ENCODE peak calls at places on chromosomes 16 and 17, in four cellular contexts. Z, E, J and R are unnamed samples.

GRCh38 chr16:4529085-4530060 is 9.2 kb downstream of the CDIP1 start:
- DNase-seq in Z (peak), E (peak), J (no peak), R (no peak)

GRCh38 chr17:38579934-38580333 is 25.8 kb downstream of the SRCIN1 start:
- DNase-seq in Z (peak), E (peak), J (peak), R (peak)

GRCh38 chr17:63441654-63442053 is 4.5 kb downstream of the CYB561 start:
- DNase-seq in E (no peak), Z (no peak), J (no peak), R (no peak)

GRCh38 chr17:1961187-1961586 is 63.9 kb downstream of the RTN4RL1 start:
- DNase-seq in E (peak), J (no peak), Z (peak), R (no peak)

GRCh38 chr17:81309140-81309858 is 14.2 kb upstream of the SLC38A10 start:
- DNase-seq in J (peak), Z (peak), E (peak), R (peak)

GRCh38 chr16:12057276-12057675 is 80.7 kb downstream of the SNX29 start:
- DNase-seq in Z (no peak), E (no peak), J (no peak), R (no peak)

GRCh38 chr17:10612957-10613744 is 44.0 kb downstream of the MYH3 start:
- DNase-seq in E (no peak), J (no peak), Z (no peak), R (no peak)

GRCh38 chr17:82440991-82441627 is 9.4 kb downstream of the CYBC1 start:
- DNase-seq in Z (no peak), J (no peak), E (peak), R (no peak)

GRCh38 chr17:28573521-28573920 is 2.2 kb upstream of the PIGS start:
- DNase-seq in E (no peak), Z (no peak), J (no peak), R (no peak)

GRCh38 chr16:66346221-66346620 is 20.3 kb upstream of the CDH5 start:
- DNase-seq in J (no peak), E (no peak), Z (no peak), R (no peak)

GRCh38 chr16:81888520-81889394 is 109.7 kb downstream of the PLCG2 start:
- DNase-seq in Z (no peak), E (no peak), J (no peak), R (peak)

GRCh38 chr17:7767425-7768021 is 50.0 kb downstream of the DNAH2 start:
- DNase-seq in E (no peak), J (no peak), Z (no peak), R (no peak)

GRCh38 chr17:41966453-41967140 is at the start of gene CNP:
- DNase-seq in Z (peak), E (peak), J (peak), R (peak)

GRCh38 chr17:67312265-67312664 is 54.1 kb downstream of the PSMD12 start:
- DNase-seq in Z (no peak), J (no peak), E (no peak), R (no peak)

GRCh38 chr17:6574689-6575595 is 18.6 kb upstream of the PITPNM3 start:
- DNase-seq in J (peak), E (no peak), Z (no peak), R (no peak)

GRCh38 chr16:11796227-11797165 is 562 bp downstream of the ZC3H7A start:
- DNase-seq in E (peak), J (peak), Z (peak), R (peak)

GRCh38 chr16:85326113-85326793 is 214.0 kb upstream of the CIBAR2 start:
- DNase-seq in E (no peak), Z (no peak), J (no peak), R (no peak)

GRCh38 chr17:57605734-57606105 is 139.4 kb downstream of the CCDC182 start:
- DNase-seq in Z (no peak), J (no peak), E (no peak), R (no peak)

GRCh38 chr16:88437367-88437964 is 15.6 kb upstream of the ZFPM1 start:
- DNase-seq in J (peak), Z (peak), E (peak), R (peak)

GRCh38 chr17:8173056-8173870 is 2.9 kb downstream of the TMEM107 start:
- DNase-seq in Z (peak), E (peak), J (peak), R (peak)

GRCh38 chr16:51872536-51872935 is 674.4 kb downstream of the TOX3 start:
- DNase-seq in Z (no peak), E (no peak), J (no peak), R (no peak)

GRCh38 chr16:77212736-77213541 is 13.7 kb downstream of the SYCE1L start:
- DNase-seq in J (peak), Z (peak), E (peak), R (no peak)

GRCh38 chr17:33469911-33470310 is 176.8 kb upstream of the ASIC2 start:
- DNase-seq in J (peak), E (no peak), Z (no peak), R (no peak)

GRCh38 chr17:81134064-81134781 is 31.1 kb upstream of the PVALEF start:
- DNase-seq in E (no peak), J (no peak), Z (no peak), R (no peak)

GRCh38 chr17:83096401-83097220 is 17.2 kb downstream of the METRNL start:
- DNase-seq in E (no peak), Z (no peak), J (no peak), R (no peak)

GRCh38 chr17:58072862-58073261 is 10.4 kb upstream of the DYNLL2 start:
- DNase-seq in J (no peak), E (no peak), Z (no peak), R (no peak)

GRCh38 chr17:64420143-64420670 is 28.7 kb upstream of the MILR1 start:
- DNase-seq in J (peak), E (no peak), Z (peak), R (peak)

GRCh38 chr17:61325382-61326073 is 74.1 kb upstream of the TBX2 start:
- DNase-seq in E (no peak), J (no peak), Z (peak), R (no peak)

GRCh38 chr16:85457366-85457765 is 155.8 kb upstream of the GSE1 start:
- DNase-seq in E (no peak), Z (no peak), J (no peak), R (no peak)

GRCh38 chr16:546909-547770 is 13.1 kb upstream of the PRR35 start:
- DNase-seq in Z (peak), E (peak), J (peak), R (no peak)

GRCh38 chr16:77971306-77972131 is 50.8 kb upstream of the CLEC3A start:
- DNase-seq in E (peak), Z (peak), J (peak), R (peak)

GRCh38 chr17:34542700-34543336 is 36.6 kb upstream of the TMEM132E start:
- DNase-seq in Z (peak), J (peak), E (peak), R (no peak)

GRCh38 chr16:85415196-85415988 is 197.7 kb upstream of the GSE1 start:
- DNase-seq in J (no peak), Z (no peak), E (no peak), R (no peak)

GRCh38 chr16:61665512-61665911 is 370.7 kb downstream of the CDH8 start:
- DNase-seq in E (no peak), Z (no peak), J (no peak), R (no peak)

GRCh38 chr16:31141489-31142108 is 6.1 kb upstream of the PRSS8 start:
- DNase-seq in E (peak), Z (peak), J (peak), R (no peak)

GRCh38 chr17:41442772-41443171 is 2.0 kb upstream of the KRT38 start:
- DNase-seq in J (no peak), E (no peak), Z (no peak), R (no peak)

GRCh38 chr17:67582632-67583230 is 135.0 kb upstream of the NOL11 start:
- DNase-seq in Z (no peak), E (no peak), J (no peak), R (no peak)

GRCh38 chr17:6097005-6097279 is 26.8 kb downstream of the WSCD1 start:
- DNase-seq in J (no peak), Z (no peak), E (no peak), R (no peak)

GRCh38 chr16:13426279-13426678 is 493.7 kb upstream of the ERCC4 start:
- DNase-seq in E (peak), J (peak), Z (no peak), R (peak)

GRCh38 chr17:39611441-39612112 is 3.9 kb upstream of the NEUROD2 start:
- DNase-seq in J (no peak), Z (no peak), E (no peak), R (no peak)

GRCh38 chr17:39609416-39610025 is 1.8 kb upstream of the NEUROD2 start:
- DNase-seq in Z (no peak), J (no peak), E (no peak), R (no peak)

GRCh38 chr17:39612935-39613465 is 5.3 kb upstream of the NEUROD2 start:
- DNase-seq in E (no peak), J (no peak), Z (no peak), R (no peak)

GRCh38 chr17:39614545-39615157 is 6.9 kb upstream of the NEUROD2 start:
- DNase-seq in Z (no peak), J (no peak), E (no peak), R (no peak)

DNA sequence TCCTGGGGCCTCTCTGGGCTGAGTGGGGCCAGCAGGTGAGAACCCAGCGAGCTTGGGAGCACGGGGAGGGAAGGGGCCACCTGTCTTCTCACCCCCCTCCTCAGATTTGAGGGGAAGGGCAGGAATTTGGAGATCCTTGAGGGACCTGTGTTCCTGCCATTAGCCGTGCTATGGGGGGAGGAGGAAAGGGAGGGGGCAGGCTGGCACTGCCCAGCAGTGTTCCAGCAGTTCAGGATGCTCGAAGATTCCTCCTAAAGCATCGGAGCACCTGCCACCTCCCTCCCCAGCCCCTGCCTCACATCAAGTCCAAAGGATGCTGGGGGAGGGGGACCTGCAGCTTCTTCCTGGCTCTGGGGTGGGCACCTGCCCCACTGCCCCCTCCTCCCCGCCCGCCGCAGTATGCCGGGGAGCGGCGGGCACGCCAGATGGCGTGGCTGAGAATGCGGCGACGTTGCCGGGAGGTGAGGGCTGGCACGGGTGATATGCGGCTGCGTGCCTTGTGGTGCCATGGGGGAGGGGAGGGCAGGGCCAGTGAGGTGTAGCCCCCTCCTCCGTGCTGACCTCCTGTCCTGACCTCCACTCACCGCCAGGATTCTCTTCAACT is 4.7 kb upstream of the NEUROD2 start:
- DNase-seq in Z (no peak), J (no peak), E (no peak), R (no peak)
- TF ChIP-seq ELF4 in Z (no peak), J (no peak), E (no peak), R (no peak)

DNA sequence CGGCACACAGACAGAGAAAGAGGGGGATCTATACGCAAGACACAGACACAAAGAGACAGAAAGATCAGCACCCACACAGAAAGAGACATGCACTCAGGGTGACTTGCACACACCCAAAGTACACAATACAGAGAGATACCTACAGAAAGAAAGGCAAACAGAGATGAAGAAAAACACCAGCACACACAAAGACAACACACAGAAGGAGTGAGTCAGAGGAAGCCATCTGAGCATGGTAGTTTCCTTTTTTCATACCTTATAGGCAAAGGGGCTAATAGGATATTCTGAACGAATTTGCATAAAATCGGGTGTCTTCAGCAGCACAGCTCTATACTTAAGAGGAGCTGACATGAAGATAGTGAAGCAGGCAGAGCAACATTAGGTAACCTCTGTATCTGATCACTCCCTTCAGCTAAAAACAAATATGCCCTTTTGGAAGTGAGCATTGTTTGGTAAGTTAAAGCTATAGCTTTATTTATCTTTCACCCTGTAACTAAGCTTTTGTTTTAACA is 198.6 kb downstream of the AATF start:
- DNase-seq in J (no peak), E (no peak), Z (no peak), R (peak)
- TF ChIP-seq ELF4 in J (no peak), E (no peak), Z (no peak), R (no peak)

GRCh38 chr17:18246880-18247612 is 11.5 kb downstream of the FLII start:
- DNase-seq in Z (peak), J (peak), E (peak), R (no peak)
- TF ChIP-seq ELF4 in Z (no peak), J (no peak), E (no peak), R (no peak)

GRCh38 chr16:57479043-57479421 is 7.3 kb downstream of the DOK4 start:
- DNase-seq in E (no peak), J (no peak), Z (no peak), R (no peak)

GRCh38 chr16:57478396-57479024 is 7.8 kb downstream of the DOK4 start:
- DNase-seq in J (no peak), Z (no peak), E (no peak), R (no peak)

GRCh38 chr16:57480127-57480753 is 6.1 kb downstream of the DOK4 start:
- DNase-seq in Z (no peak), J (peak), E (no peak), R (peak)

GRCh38 chr16:57480754-57481230 is 5.5 kb downstream of the DOK4 start:
- DNase-seq in J (no peak), Z (no peak), E (no peak), R (no peak)

DNA sequence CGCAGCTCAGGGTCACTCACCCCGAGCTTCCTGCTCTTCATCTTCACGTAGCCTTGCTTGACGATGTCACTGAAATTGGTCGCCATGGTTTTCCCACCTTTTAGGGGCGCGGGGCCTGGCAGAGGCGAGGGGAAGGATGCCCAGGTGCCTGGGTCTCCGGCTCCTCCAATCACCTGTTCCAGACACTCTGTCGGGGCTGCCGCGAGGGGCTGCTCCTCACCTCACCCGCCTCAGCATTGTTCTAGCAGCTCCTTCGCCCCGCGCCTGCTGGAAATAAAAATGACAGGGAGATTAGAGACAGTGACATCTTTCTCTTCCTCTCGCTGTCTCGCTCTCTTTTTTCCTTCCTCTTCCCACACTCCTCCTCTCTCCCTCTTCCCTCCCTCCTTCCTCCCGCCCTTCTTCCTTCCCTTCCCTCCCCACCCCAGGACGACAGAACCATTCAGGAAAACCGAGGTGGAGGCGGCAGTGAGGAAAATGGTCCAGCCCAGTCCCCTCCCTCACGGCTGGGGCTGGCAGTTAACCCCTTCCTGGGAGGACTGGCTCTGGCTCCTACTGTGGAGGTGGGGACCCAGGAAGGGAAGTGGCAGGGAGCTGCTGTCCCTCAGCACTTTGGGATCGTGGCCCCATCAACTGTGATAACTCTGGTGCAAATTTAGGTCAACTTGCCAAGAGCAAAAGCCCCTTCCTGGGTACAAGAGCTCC is 6.7 kb downstream of the DOK4 start:
- DNase-seq in J (peak), E (peak), Z (peak), R (peak)
- TF ChIP-seq ELF4 in J (no peak), E (no peak), Z (no peak), R (no peak)

DNA sequence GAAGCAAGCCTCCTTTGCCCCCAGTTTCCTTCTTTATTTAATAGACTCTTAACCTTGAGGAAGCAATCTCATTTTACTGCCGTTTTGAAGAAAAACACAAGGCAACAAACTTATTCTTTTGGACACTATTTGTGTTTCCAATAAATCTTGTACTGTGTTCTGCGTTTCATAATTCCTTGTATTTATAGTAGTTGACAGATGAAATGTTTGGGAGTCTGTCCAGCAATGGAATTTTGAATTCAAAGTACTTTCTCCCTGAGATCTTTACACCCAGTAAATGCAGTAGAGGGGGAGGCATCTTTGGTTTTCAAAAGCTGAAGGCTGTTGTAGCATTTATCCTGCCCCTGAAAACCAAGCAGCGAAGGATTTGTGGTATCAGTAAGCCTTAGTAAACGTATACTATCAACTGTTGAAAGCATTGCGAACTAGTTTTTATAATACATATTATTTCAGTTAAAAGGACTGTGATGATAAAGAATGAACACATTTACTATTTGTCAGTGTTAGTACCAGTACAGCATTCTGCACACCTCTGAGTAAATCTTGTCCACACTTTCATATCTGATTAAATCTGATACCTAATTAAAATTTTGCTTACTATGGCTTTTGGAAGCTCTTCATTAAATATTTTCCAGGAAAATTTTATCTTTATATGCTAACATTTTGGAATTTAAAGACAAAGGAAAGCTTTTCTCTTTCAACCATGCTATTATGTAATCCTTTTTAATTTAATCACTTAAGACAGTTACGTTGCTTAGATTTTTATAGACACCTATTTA is 83.1 kb downstream of the TNRC6C start:
- DNase-seq in E (no peak), J (no peak), Z (no peak), R (no peak)
- TF ChIP-seq ELF4 in E (no peak), J (no peak), Z (no peak), R (no peak)

DNA sequence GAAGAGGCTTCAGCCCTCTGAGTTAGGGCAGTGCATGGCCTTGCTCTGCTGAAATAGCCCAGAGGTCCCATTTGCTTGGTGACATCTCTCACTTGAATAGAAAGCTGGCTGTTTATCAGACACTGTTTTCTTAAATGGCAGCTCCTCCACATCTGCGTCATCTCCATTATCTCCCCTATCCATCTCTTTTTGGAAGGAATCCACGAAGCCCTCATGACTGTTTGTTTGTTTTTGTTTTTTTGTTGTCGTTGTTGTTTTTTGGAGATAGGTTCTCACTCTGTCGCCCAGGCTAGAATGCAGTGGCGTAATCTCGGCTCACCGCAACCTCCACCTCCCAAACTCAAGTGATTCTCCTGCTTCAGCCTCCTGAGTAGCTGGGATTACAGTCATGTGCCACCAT is 16.6 kb downstream of the NAA60 start:
- DNase-seq in Z (no peak), J (no peak), E (no peak), R (no peak)
- TF ChIP-seq ELF4 in Z (no peak), J (no peak), E (no peak), R (no peak)